ENCODE peak calls at places on chromosomes 6 and 20, in seven cellular contexts. K is astrocyte of the spinal cord, D is IMR-90, W is body of pancreas, B is NB4, O is cardiac fibroblast, C is Peyer's patch. G is an unnamed sample.
A peak's percentile ranks its signal among the peaks of the same experiment; 100 is the strongest.

GRCh38 chr6:154164397-154164796 is 125.4 kb downstream of the OPRM1 start:
- DNase-seq in O (peak; percentile 95), W (peak; percentile 31), K (peak; percentile 87), D (peak; percentile 78), B (no peak), C (no peak), G (peak; percentile 94)

GRCh38 chr20:36018208-36018988 is 50.0 kb downstream of the CNBD2 start:
- DNase-seq in W (no peak), B (no peak), D (no peak), K (no peak), O (no peak), C (no peak), G (no peak)

GRCh38 chr20:52103469-52103910 is 88.1 kb downstream of the ZFP64 start:
- DNase-seq in O (peak; percentile 10), W (no peak), D (peak; percentile 20), C (no peak), K (peak; percentile 16), B (peak; percentile 85), G (peak; percentile 23)

GRCh38 chr6:72217626-72218025 is 331.3 kb downstream of the RIMS1 start:
- DNase-seq in D (no peak), O (no peak), W (no peak), B (no peak), C (no peak), K (no peak), G (no peak)

GRCh38 chr6:30590509-30590908 is 19.3 kb downstream of the ABCF1 start:
- DNase-seq in W (no peak), B (no peak), D (no peak), C (no peak), K (no peak), O (no peak), G (no peak)

GRCh38 chr6:128482642-128483041 is 37.8 kb downstream of the PTPRK start:
- DNase-seq in C (no peak), K (no peak), W (no peak), D (no peak), B (no peak), O (no peak), G (no peak)

GRCh38 chr6:1423578-1423977 is 34.2 kb downstream of the FOXF2 start:
- DNase-seq in B (no peak), O (no peak), C (no peak), K (no peak), D (no peak), W (no peak), G (no peak)

GRCh38 chr6:72245565-72245964 is 359.2 kb downstream of the RIMS1 start:
- DNase-seq in W (no peak), B (no peak), D (peak; percentile 3), O (no peak), C (no peak), K (no peak), G (no peak)

GRCh38 chr6:147567141-147567805 is 58.8 kb downstream of the SAMD5 start:
- DNase-seq in W (no peak), C (no peak), K (no peak), O (peak; percentile 5), B (no peak), D (no peak), G (peak; percentile 3)

GRCh38 chr6:70415247-70415646 is 1.9 kb downstream of the FAM135A start:
- DNase-seq in C (no peak), O (no peak), D (no peak), B (peak; percentile 21), K (no peak), W (no peak), G (no peak)

GRCh38 chr6:70414813-70415212 is 1.5 kb downstream of the FAM135A start:
- DNase-seq in D (no peak), C (no peak), O (no peak), B (no peak), W (no peak), K (no peak), G (no peak)

GRCh38 chr6:70413114-70413828 is at the start of gene FAM135A:
- DNase-seq in D (peak; percentile 96), B (peak; percentile 98), C (peak; percentile 99), O (peak; percentile 99), W (peak; percentile 100), K (peak; percentile 98), G (peak; percentile 99)

GRCh38 chr6:70413829-70414494 is 654 bp downstream of the FAM135A start:
- DNase-seq in O (peak; percentile 8), D (no peak), B (peak; percentile 74), K (peak; percentile 25), C (no peak), W (no peak), G (no peak)

GRCh38 chr6:70415660-70416059 is 2.4 kb downstream of the FAM135A start:
- DNase-seq in K (no peak), O (no peak), B (no peak), D (no peak), C (no peak), W (no peak), G (no peak)
- H3K4me3 ChIP-seq in K (no peak overlapping the region), O (no peak overlapping the region), B (no peak overlapping the region), D (no peak overlapping the region), C (no peak overlapping the region), W (no peak overlapping the region), G (no peak overlapping the region)

GRCh38 chr20:33263784-33264183 is 19.2 kb upstream of the BPIFB1 start:
- DNase-seq in W (no peak), D (no peak), C (no peak), B (no peak), K (no peak), O (no peak), G (no peak)

GRCh38 chr20:33261465-33261864 is 21.5 kb upstream of the BPIFB1 start:
- DNase-seq in W (no peak), C (no peak), B (no peak), D (no peak), K (no peak), O (no peak), G (no peak)

GRCh38 chr20:33259371-33259770 is 23.6 kb downstream of the BPIFA1 start:
- DNase-seq in W (no peak), B (no peak), K (no peak), C (no peak), O (no peak), D (no peak), G (no peak)

GRCh38 chr20:33267691-33268090 is 15.3 kb upstream of the BPIFB1 start:
- DNase-seq in C (no peak), W (no peak), K (no peak), O (no peak), B (peak; percentile 43), D (no peak), G (no peak)

DNA sequence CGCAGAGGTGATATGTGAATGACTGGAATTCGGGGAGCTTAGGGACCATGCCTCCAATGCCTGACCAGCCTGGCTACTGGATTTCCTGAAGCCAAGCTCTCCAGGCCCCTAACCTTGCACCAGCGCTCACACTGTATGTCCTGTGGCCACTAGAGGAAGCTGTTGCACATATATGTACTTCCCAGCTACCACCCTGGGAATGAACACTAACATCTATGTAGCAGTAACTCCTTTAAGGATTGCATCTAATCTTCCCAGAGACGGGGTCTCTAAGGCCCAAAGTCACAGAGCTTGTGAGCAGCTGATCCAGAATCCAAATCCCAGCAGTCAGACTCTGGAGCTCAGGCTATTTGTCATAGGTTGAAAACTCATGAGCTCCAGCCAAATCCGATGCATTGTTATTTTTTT is 20.4 kb upstream of the BPIFB1 start:
- DNase-seq in W (peak; percentile 42), O (peak; percentile 76), C (no peak), D (peak; percentile 53), K (peak; percentile 37), B (peak; percentile 76), G (peak; percentile 65)
- TF ChIP-seq CTCF in W (peak; percentile 49), O (peak; percentile 89), C (no peak), D (peak; percentile 59), K (peak; percentile 75), B (peak; percentile 97), G (peak; percentile 74)

DNA sequence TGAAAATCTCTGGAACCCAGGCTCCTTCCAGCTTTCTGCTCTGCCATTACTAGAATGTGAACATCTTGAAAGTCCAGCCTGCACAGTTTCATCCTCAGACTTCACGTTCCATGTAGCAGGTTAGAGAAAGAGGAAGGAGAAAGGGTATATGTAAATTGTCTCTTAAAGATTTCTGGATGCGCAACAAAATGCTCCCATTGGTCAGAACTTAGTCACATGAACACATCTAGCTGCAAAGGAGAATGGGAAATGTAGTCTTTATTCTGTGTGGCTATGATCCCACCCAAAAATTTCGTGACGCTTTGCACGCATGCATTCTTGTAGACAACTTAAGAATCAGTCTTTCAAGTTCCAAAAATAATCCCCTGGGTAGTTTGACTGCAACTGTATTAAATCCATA is 46.4 kb upstream of the CHD6 start:
- DNase-seq in W (no peak), C (no peak), D (peak; percentile 14), K (no peak), O (no peak), B (peak; percentile 62), G (peak; percentile 19)
- H3K4me3 ChIP-seq in W (no peak overlapping the region), C (no peak overlapping the region), D (no peak overlapping the region), K (no peak overlapping the region), O (no peak overlapping the region), B (no peak overlapping the region), G (no peak overlapping the region)

GRCh38 chr6:50970908-50971307 is 152.2 kb downstream of the TFAP2B start:
- DNase-seq in W (no peak), D (no peak), B (no peak), O (no peak), K (no peak), C (no peak), G (no peak)

GRCh38 chr6:50966532-50966931 is 147.9 kb downstream of the TFAP2B start:
- DNase-seq in C (no peak), B (no peak), O (no peak), W (no peak), D (no peak), K (no peak), G (no peak)

GRCh38 chr6:50962213-50962759 is 143.6 kb downstream of the TFAP2B start:
- DNase-seq in O (no peak), B (peak; percentile 4), W (no peak), K (no peak), D (no peak), C (no peak), G (no peak)

GRCh38 chr6:50965495-50965894 is 146.8 kb downstream of the TFAP2B start:
- DNase-seq in O (no peak), C (no peak), W (no peak), B (no peak), D (no peak), K (no peak), G (no peak)

GRCh38 chr6:50966986-50967385 is 148.3 kb downstream of the TFAP2B start:
- DNase-seq in C (no peak), O (no peak), B (no peak), W (no peak), D (no peak), K (no peak), G (no peak)
- TF ChIP-seq CTCF in C (no peak), O (no peak), B (no peak), W (no peak), D (no peak), K (no peak), G (no peak)

GRCh38 chr20:32445539-32446273 is 87.6 kb downstream of the ASXL1 start:
- DNase-seq in D (no peak), C (no peak), B (peak; percentile 87), O (no peak), W (no peak), K (no peak), G (no peak)
- H3K4me3 ChIP-seq in D (no peak overlapping the region), C (no peak overlapping the region), B (no peak overlapping the region), O (no peak overlapping the region), W (no peak overlapping the region), K (no peak overlapping the region), G (no peak overlapping the region)